ENCODE peak calls at places on chromosomes 2 and 18, in eight cellular contexts. S is cardiac fibroblast; C is NCI-H1092 treated with DMSO at 0.1 percent for 48 hours; L is K562; W is CD4-positive, alpha-beta T cell; Y is GM12864; Z is astrocyte of the spinal cord; G is small intestine. M is an unnamed sample.

GRCh38 chr18:56516769-56517168 is 121.6 kb downstream of the TXNL1 start:
- DNase-seq in S (peak), C (no peak), L (no peak), W (no peak), Y (no peak), Z (peak), G (no peak), M (no peak)

GRCh38 chr18:61731693-61732376 is 161.0 kb downstream of the RNF152 start:
- DNase-seq in S (peak), C (no peak), L (no peak), W (no peak), Y (no peak), Z (no peak), G (no peak), M (peak)

GRCh38 chr2:175007510-175007909 is 2.3 kb upstream of the CHN1 start:
- DNase-seq in S (no peak), C (no peak), L (no peak), W (no peak), Y (no peak), Z (no peak), G (no peak), M (no peak)

GRCh38 chr2:146312899-146313298 is 1531.9 kb upstream of the ACVR2A start:
- DNase-seq in S (peak), C (peak), L (no peak), W (no peak), Y (no peak), Z (peak), G (peak), M (no peak)

GRCh38 chr18:72871091-72871490 is 3.3 kb upstream of the NETO1 start:
- DNase-seq in S (peak), C (no peak), L (no peak), W (no peak), Y (no peak), Z (peak), G (no peak), M (no peak)

GRCh38 chr18:3151379-3152264 is 68.1 kb downstream of the MYOM1 start:
- DNase-seq in S (peak), C (peak), L (peak), W (no peak), Y (no peak), Z (peak), G (peak), M (no peak)

GRCh38 chr2:71070294-71071025 is 2.0 kb downstream of the NAGK start:
- DNase-seq in S (peak), C (no peak), L (peak), W (no peak), Y (no peak), Z (peak), G (peak), M (peak)

GRCh38 chr2:78861546-78861945 is 164.0 kb upstream of the REG3G start:
- DNase-seq in S (peak), C (no peak), L (peak), W (no peak), Y (no peak), Z (no peak), G (no peak), M (no peak)

GRCh38 chr18:10559566-10560456 is 34.0 kb downstream of the NAPG start:
- DNase-seq in S (no peak), C (peak), L (no peak), W (no peak), Y (peak), Z (no peak), G (peak), M (peak)

GRCh38 chr2:74226648-74227213 is 28.3 kb downstream of the MTHFD2 start:
- DNase-seq in S (no peak), C (no peak), L (no peak), W (no peak), Y (no peak), Z (no peak), G (peak), M (peak)

GRCh38 chr18:77052656-77053309 is 79.8 kb downstream of the MBP start:
- DNase-seq in S (no peak), C (no peak), L (no peak), W (no peak), Y (no peak), Z (no peak), G (no peak), M (peak)

GRCh38 chr18:31102020-31102684 is at the start of gene DSC2:
- DNase-seq in S (no peak), C (no peak), L (peak), W (no peak), Y (no peak), Z (no peak), G (peak), M (peak)

GRCh38 chr2:68974251-68974650 is at the start of gene GKN1:
- DNase-seq in S (peak), C (no peak), L (no peak), W (no peak), Y (no peak), Z (no peak), G (no peak), M (no peak)

GRCh38 chr2:64779117-64779690 is 125.5 kb upstream of the SERTAD2 start:
- DNase-seq in S (peak), C (no peak), L (no peak), W (no peak), Y (no peak), Z (peak), G (no peak), M (no peak)

GRCh38 chr2:143732076-143732475 is 602.9 kb downstream of the ARHGAP15 start:
- DNase-seq in S (peak), C (no peak), L (no peak), W (no peak), Y (no peak), Z (peak), G (no peak), M (no peak)

GRCh38 chr18:36454848-36455458 is 157.4 kb downstream of the FHOD3 start:
- DNase-seq in S (no peak), C (peak), L (no peak), W (no peak), Y (no peak), Z (no peak), G (no peak), M (no peak)

GRCh38 chr18:4144201-4144600 is 310.9 kb downstream of the DLGAP1 start:
- DNase-seq in S (no peak), C (no peak), L (no peak), W (no peak), Y (no peak), Z (no peak), G (no peak), M (no peak)

GRCh38 chr2:172931923-172932520 is 143.6 kb upstream of the MAP3K20 start:
- DNase-seq in S (peak), C (peak), L (peak), W (peak), Y (peak), Z (peak), G (peak), M (peak)